ENCODE peak calls at places on chromosomes 12 and 14, in four cellular contexts. W is transverse colon, Z is breast epithelium, B is endothelial cell of umbilical vein. Y is an unnamed sample.

GRCh38 chr14:52954346-52955214 is 3.7 kb upstream of the FERMT2 start:
- DNase-seq in W (no peak), Z (no peak), B (no peak), Y (no peak)

GRCh38 chr12:30440826-30441602 is 254.7 kb downstream of the IPO8 start:
- DNase-seq in W (no peak), Z (no peak), B (peak; percentile 26), Y (no peak)

GRCh38 chr12:82461393-82461792 is 103.1 kb downstream of the METTL25 start:
- DNase-seq in W (no peak), Z (no peak), B (peak; percentile 67), Y (no peak)

GRCh38 chr12:82758743-82759142 is 72.0 kb downstream of the TMTC2 start:
- DNase-seq in W (no peak), Z (no peak), B (no peak), Y (no peak)

GRCh38 chr12:57087689-57088441 is 1.0 kb upstream of the NAB2 start:
- DNase-seq in W (peak; percentile 88), Z (peak; percentile 87), B (peak; percentile 88), Y (peak; percentile 93)

GRCh38 chr14:96671218-96671617 is 126.0 kb upstream of the VRK1 start:
- DNase-seq in W (no peak), Z (no peak), B (no peak), Y (no peak)

GRCh38 chr12:111450676-111451075 is 45.0 kb downstream of the SH2B3 start:
- DNase-seq in W (no peak), Z (no peak), B (no peak), Y (no peak)

GRCh38 chr14:35682802-35683201 is 126.3 kb downstream of the RALGAPA1 start:
- DNase-seq in W (no peak), Z (no peak), B (no peak), Y (no peak)

GRCh38 chr12:68894276-68894855 is 38.6 kb downstream of the CPM start:
- DNase-seq in W (no peak), Z (no peak), B (no peak), Y (no peak)

GRCh38 chr14:68079941-68080697 is 260.5 kb downstream of the RAD51B start:
- DNase-seq in W (no peak), Z (no peak), B (peak; percentile 28), Y (no peak)

GRCh38 chr14:74444866-74445265 is 18.9 kb upstream of the SYNDIG1L start:
- DNase-seq in W (no peak), Z (no peak), B (no peak), Y (no peak)

GRCh38 chr12:6615802-6616201 is 8.6 kb upstream of the CHD4 start:
- DNase-seq in W (no peak), Z (no peak), B (no peak), Y (no peak)

GRCh38 chr12:78725951-78726550 is 138.5 kb upstream of the SYT1 start:
- DNase-seq in W (peak; percentile 27), Z (no peak), B (no peak), Y (no peak)

GRCh38 chr14:60487211-60487610 is 1.3 kb upstream of the C14orf39 start:
- DNase-seq in W (no peak), Z (no peak), B (no peak), Y (no peak)

GRCh38 chr14:70823281-70823680 is 14.0 kb upstream of the MAP3K9 start:
- DNase-seq in W (no peak), Z (no peak), B (no peak), Y (no peak)

GRCh38 chr12:124323771-124324530 is 29.1 kb downstream of the RFLNA start:
- DNase-seq in W (no peak), Z (no peak), B (no peak), Y (no peak)

DNA sequence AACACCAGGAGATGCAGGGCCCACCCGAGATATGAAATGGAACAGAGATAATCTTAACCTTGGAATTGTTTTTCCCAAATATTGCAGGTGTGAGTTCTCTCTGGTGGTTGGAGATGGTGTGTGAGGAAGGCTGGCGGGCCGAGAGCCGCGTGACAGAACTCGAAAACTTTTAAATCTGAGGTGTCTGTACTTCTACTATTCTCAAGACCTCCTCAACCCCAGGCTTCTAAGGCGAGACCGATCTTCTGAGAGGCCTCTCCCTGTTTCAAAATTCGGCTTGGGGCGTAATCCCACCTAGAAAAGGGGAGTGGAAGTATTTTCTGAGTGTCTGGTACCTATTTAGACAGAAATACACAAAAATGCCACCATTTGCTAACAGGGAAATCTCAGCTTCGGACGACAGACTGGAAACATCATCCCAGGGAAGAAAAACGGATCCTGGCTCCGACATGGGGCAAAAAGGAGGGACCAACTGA is 610 bp downstream of the SARNP start:
- DNase-seq in W (no peak), Z (no peak), B (peak; percentile 68), Y (no peak)
- H3K4me1 ChIP-seq in W (peaks cover 30% of the 10 kb centered on the region), Z (no peaks in the 10 kb centered on the region), B (peaks cover 16% of the 10 kb centered on the region), Y (peaks cover 54% of the 10 kb centered on the region)

DNA sequence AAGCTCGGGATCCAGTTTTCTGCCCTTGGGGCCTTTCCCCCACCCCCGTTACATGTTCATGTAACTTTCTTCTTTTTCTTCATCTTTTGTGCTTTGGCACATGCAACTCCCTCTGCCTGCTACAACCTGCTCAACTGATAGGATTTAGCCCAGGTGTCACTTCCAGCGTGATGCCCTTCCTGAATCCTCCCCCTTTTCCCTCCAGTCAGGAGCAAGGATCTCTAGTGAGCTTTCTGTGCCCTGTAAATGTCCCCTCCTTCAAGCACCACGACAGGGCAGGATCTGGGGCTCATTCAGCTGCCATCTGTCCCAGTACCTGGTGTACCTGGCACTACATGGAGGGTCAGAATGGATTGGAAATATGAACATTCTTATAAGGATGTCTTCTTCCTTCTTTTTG is 15.3 kb downstream of the PELI2 start:
- DNase-seq in W (no peak), Z (no peak), B (no peak), Y (no peak)
- TF ChIP-seq POLR2AphosphoS5 in W (no peak), Z (no peak), B (no peak), Y (no peak)

GRCh38 chr12:104097954-104098353 is 33.6 kb downstream of the HCFC2 start:
- DNase-seq in W (no peak), Z (no peak), B (no peak), Y (no peak)

GRCh38 chr12:104095289-104095688 is 31.0 kb downstream of the HCFC2 start:
- DNase-seq in W (no peak), Z (no peak), B (no peak), Y (no peak)

GRCh38 chr12:104091136-104091535 is 26.8 kb downstream of the HCFC2 start:
- DNase-seq in W (no peak), Z (no peak), B (no peak), Y (no peak)

GRCh38 chr12:104090685-104091084 is 26.4 kb downstream of the HCFC2 start:
- DNase-seq in W (no peak), Z (no peak), B (no peak), Y (no peak)

DNA sequence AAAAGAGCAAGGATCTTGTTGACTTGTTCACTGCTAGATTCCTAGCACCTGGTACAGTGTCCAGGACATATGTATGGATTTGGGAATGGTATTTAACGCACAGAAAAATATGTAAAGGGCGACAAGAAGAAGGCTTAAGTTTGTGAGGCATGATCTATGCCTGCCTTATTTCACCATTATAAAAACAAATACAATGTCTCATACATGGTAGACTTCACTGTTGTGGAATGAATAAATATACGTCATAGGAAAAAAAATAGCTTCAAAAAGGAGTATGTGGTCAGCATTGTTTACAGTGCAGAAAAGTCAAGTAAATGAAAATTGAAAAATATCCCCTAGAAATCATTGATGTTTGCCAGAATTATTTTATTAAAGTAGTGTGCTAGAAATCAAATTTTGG is 30.0 kb downstream of the HCFC2 start:
- DNase-seq in W (no peak), Z (no peak), B (no peak), Y (no peak)
- H3K27me3 ChIP-seq in W (no peaks in the 10 kb centered on the region), Z (no peaks in the 10 kb centered on the region), B (no peaks in the 10 kb centered on the region), Y (no peaks in the 10 kb centered on the region)

DNA sequence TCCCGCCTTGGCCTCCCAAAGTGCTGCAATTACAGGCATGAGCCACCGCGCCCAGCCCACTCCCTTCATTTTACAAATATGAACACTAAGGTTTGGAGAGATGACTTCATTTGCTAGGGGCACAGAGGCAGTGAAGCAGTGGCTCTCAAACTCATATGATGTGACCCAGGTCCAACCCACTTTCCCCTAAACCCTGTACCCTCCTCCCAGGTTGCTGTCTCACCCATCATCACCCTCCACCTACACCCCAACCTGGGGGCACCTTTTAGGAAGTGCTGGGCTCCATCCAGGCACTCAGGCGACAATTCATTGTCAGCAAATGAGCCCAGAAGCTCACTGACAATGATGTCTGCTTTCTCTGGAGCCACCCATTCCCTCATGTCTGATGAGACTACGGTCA is 4.8 kb upstream of the RBM23 start:
- DNase-seq in W (no peak), Z (no peak), B (no peak), Y (no peak)
- H3K4me1 ChIP-seq in W (peaks cover 21% of the 10 kb centered on the region), Z (peaks cover 3% of the 10 kb centered on the region), B (peaks cover 17% of the 10 kb centered on the region), Y (peaks cover 12% of the 10 kb centered on the region)

Y was measured in upper lobe of left lung.